ENCODE peak calls at places on chromosome 2, in five cellular contexts. One of them, this sample, is unnamed.

GRCh38 chr2:168354499-168354898 is 101.6 kb upstream of the CERS6 start:
- DNase-seq in fibroblast of lung: no peak
- DNase-seq in mammary epithelial cell: no peak
- DNase-seq in neural progenitor cell: no peak
- DNase-seq in DND-41: no peak
- DNase-seq in this sample: no peak

GRCh38 chr2:190344275-190344827 is 962 bp downstream of the INPP1 start:
- DNase-seq in fibroblast of lung: peak; percentile 23
- DNase-seq in mammary epithelial cell: peak; percentile 60
- DNase-seq in neural progenitor cell: no peak
- DNase-seq in DND-41: no peak
- DNase-seq in this sample: no peak

GRCh38 chr2:53210538-53210937 is 557.1 kb upstream of the CHAC2 start:
- DNase-seq in fibroblast of lung: no peak
- DNase-seq in mammary epithelial cell: no peak
- DNase-seq in neural progenitor cell: peak; percentile 44
- DNase-seq in DND-41: no peak
- DNase-seq in this sample: no peak

GRCh38 chr2:8572712-8573233 is 109.1 kb upstream of the ID2 start:
- DNase-seq in fibroblast of lung: no peak
- DNase-seq in mammary epithelial cell: no peak
- DNase-seq in neural progenitor cell: no peak
- DNase-seq in DND-41: peak; percentile 89
- DNase-seq in this sample: no peak

GRCh38 chr2:96233880-96234316 is 25.3 kb upstream of the STARD7 start:
- DNase-seq in fibroblast of lung: no peak
- DNase-seq in mammary epithelial cell: no peak
- DNase-seq in neural progenitor cell: no peak
- DNase-seq in DND-41: no peak
- DNase-seq in this sample: no peak

GRCh38 chr2:113157108-113157896 is 16.5 kb upstream of the PSD4 start:
- DNase-seq in fibroblast of lung: peak; percentile 45
- DNase-seq in mammary epithelial cell: peak; percentile 55
- DNase-seq in neural progenitor cell: peak; percentile 76
- DNase-seq in DND-41: peak; percentile 67
- DNase-seq in this sample: no peak

GRCh38 chr2:88959480-88960204 is 268.2 kb downstream of the RPIA start:
- DNase-seq in fibroblast of lung: peak; percentile 1
- DNase-seq in mammary epithelial cell: peak; percentile 41
- DNase-seq in neural progenitor cell: no peak
- DNase-seq in DND-41: no peak
- DNase-seq in this sample: no peak

GRCh38 chr2:101337877-101338276 is 29.4 kb upstream of the RNF149 start:
- DNase-seq in fibroblast of lung: peak; percentile 56
- DNase-seq in mammary epithelial cell: no peak
- DNase-seq in neural progenitor cell: no peak
- DNase-seq in DND-41: no peak
- DNase-seq in this sample: no peak

GRCh38 chr2:232839680-232840079 is 30.4 kb upstream of the SNORC start:
- DNase-seq in fibroblast of lung: no peak
- DNase-seq in mammary epithelial cell: no peak
- DNase-seq in neural progenitor cell: no peak
- DNase-seq in DND-41: no peak
- DNase-seq in this sample: no peak

GRCh38 chr2:132384491-132385186 is 32.0 kb upstream of the GPR39 start:
- DNase-seq in fibroblast of lung: peak; percentile 40
- DNase-seq in mammary epithelial cell: no peak
- DNase-seq in neural progenitor cell: no peak
- DNase-seq in DND-41: no peak
- DNase-seq in this sample: no peak

GRCh38 chr2:27989149-27989548 is 98.6 kb downstream of the BABAM2 start:
- DNase-seq in fibroblast of lung: peak; percentile 65
- DNase-seq in mammary epithelial cell: peak; percentile 97
- DNase-seq in neural progenitor cell: no peak
- DNase-seq in DND-41: no peak
- DNase-seq in this sample: peak; percentile 86

GRCh38 chr2:56288863-56289580 is 105.2 kb downstream of the CCDC85A start:
- DNase-seq in fibroblast of lung: peak; percentile 7
- DNase-seq in mammary epithelial cell: no peak
- DNase-seq in neural progenitor cell: no peak
- DNase-seq in DND-41: no peak
- DNase-seq in this sample: no peak

GRCh38 chr2:2827691-2828315 is 496.7 kb upstream of the MYT1L start:
- DNase-seq in fibroblast of lung: no peak
- DNase-seq in mammary epithelial cell: no peak
- DNase-seq in neural progenitor cell: no peak
- DNase-seq in DND-41: no peak
- DNase-seq in this sample: no peak

GRCh38 chr2:198788676-198789075 is 669.1 kb downstream of the SATB2 start:
- DNase-seq in fibroblast of lung: no peak
- DNase-seq in mammary epithelial cell: no peak
- DNase-seq in neural progenitor cell: no peak
- DNase-seq in DND-41: no peak
- DNase-seq in this sample: no peak

GRCh38 chr2:235944591-235944990 is 223.6 kb downstream of the GBX2 start:
- DNase-seq in fibroblast of lung: no peak
- DNase-seq in mammary epithelial cell: no peak
- DNase-seq in neural progenitor cell: no peak
- DNase-seq in DND-41: no peak
- DNase-seq in this sample: no peak

GRCh38 chr2:186201371-186201770 is 284.7 kb upstream of the ZC3H15 start:
- DNase-seq in fibroblast of lung: peak; percentile 8
- DNase-seq in mammary epithelial cell: no peak
- DNase-seq in neural progenitor cell: peak; percentile 15
- DNase-seq in DND-41: no peak
- DNase-seq in this sample: no peak

GRCh38 chr2:117987121-117987520 is 26.7 kb downstream of the CCDC93 start:
- DNase-seq in fibroblast of lung: no peak
- DNase-seq in mammary epithelial cell: no peak
- DNase-seq in neural progenitor cell: no peak
- DNase-seq in DND-41: no peak
- DNase-seq in this sample: no peak

GRCh38 chr2:169131587-169132512 is 62.5 kb downstream of the DHRS9 start:
- DNase-seq in fibroblast of lung: peak; percentile 40
- DNase-seq in mammary epithelial cell: peak; percentile 80
- DNase-seq in neural progenitor cell: peak; percentile 12
- DNase-seq in DND-41: no peak
- DNase-seq in this sample: peak; percentile 70

GRCh38 chr2:214808481-214808931 is 977 bp downstream of the BARD1 start:
- DNase-seq in fibroblast of lung: no peak
- DNase-seq in mammary epithelial cell: peak; percentile 8
- DNase-seq in neural progenitor cell: no peak
- DNase-seq in DND-41: no peak
- DNase-seq in this sample: no peak

GRCh38 chr2:110837421-110838409 is 105.3 kb downstream of the ACOXL start:
- DNase-seq in fibroblast of lung: no peak
- DNase-seq in mammary epithelial cell: no peak
- DNase-seq in neural progenitor cell: peak; percentile 91
- DNase-seq in DND-41: no peak
- DNase-seq in this sample: no peak

GRCh38 chr2:152716805-152717241 is 438 bp downstream of the PRPF40A start:
- DNase-seq in fibroblast of lung: peak; percentile 33
- DNase-seq in mammary epithelial cell: no peak
- DNase-seq in neural progenitor cell: peak; percentile 72
- DNase-seq in DND-41: no peak
- DNase-seq in this sample: no peak

GRCh38 chr2:177322801-177323261 is 58.3 kb upstream of the NFE2L2 start:
- DNase-seq in fibroblast of lung: no peak
- DNase-seq in mammary epithelial cell: peak; percentile 89
- DNase-seq in neural progenitor cell: no peak
- DNase-seq in DND-41: no peak
- DNase-seq in this sample: peak; percentile 86

GRCh38 chr2:205511666-205512065 is 170.6 kb upstream of the NRP2 start:
- DNase-seq in fibroblast of lung: peak; percentile 22
- DNase-seq in mammary epithelial cell: no peak
- DNase-seq in neural progenitor cell: no peak
- DNase-seq in DND-41: no peak
- DNase-seq in this sample: no peak

GRCh38 chr2:172986040-172986439 is 89.6 kb upstream of the MAP3K20 start:
- DNase-seq in fibroblast of lung: peak; percentile 15
- DNase-seq in mammary epithelial cell: peak; percentile 65
- DNase-seq in neural progenitor cell: no peak
- DNase-seq in DND-41: no peak
- DNase-seq in this sample: no peak

GRCh38 chr2:78817430-78817829 is 208.1 kb upstream of the REG3G start:
- DNase-seq in fibroblast of lung: no peak
- DNase-seq in mammary epithelial cell: no peak
- DNase-seq in neural progenitor cell: no peak
- DNase-seq in DND-41: no peak
- DNase-seq in this sample: no peak

GRCh38 chr2:200471324-200471848 is 38.5 kb downstream of the KCTD18 start:
- DNase-seq in fibroblast of lung: no peak
- DNase-seq in mammary epithelial cell: peak; percentile 11
- DNase-seq in neural progenitor cell: peak; percentile 76
- DNase-seq in DND-41: no peak
- DNase-seq in this sample: no peak

GRCh38 chr2:127128508-127128907 is 21.6 kb upstream of the BIN1 start:
- DNase-seq in fibroblast of lung: no peak
- DNase-seq in mammary epithelial cell: peak; percentile 55
- DNase-seq in neural progenitor cell: peak; percentile 91
- DNase-seq in DND-41: no peak
- DNase-seq in this sample: no peak

GRCh38 chr2:177998006-177998405 is 74.6 kb downstream of the PDE11A start:
- DNase-seq in fibroblast of lung: peak; percentile 96
- DNase-seq in mammary epithelial cell: peak; percentile 54
- DNase-seq in neural progenitor cell: no peak
- DNase-seq in DND-41: no peak
- DNase-seq in this sample: no peak

DNA sequence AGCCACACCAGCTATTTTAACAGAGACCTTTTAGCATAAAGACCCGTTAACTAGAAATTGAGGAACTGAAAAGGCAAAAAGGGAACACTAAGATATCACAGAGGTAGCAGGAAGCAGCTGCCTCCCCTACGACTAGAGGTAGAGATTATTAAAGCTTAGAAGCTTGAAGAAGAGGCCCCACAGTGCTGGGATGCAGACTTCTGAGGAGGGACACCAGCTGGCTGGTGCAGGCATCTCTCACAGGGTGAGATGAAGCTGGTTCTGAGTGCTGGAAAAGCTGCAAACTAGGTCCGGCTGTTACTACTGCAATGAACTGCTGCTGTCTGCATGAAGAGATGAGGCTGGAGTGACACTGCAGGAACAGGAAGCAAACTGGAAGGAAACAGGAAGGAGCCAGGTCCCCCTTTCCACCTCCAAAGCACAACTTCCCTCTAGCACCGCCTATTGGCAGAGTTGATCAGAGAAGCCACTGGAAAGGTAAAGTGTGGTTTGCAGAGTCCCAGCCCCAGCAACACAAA is 61.2 kb upstream of the MRPS9 start:
- DNase-seq in fibroblast of lung: no peak
- DNase-seq in mammary epithelial cell: no peak
- DNase-seq in neural progenitor cell: no peak
- DNase-seq in DND-41: peak; percentile 57
- DNase-seq in this sample: no peak
- H3K9ac ChIP-seq in fibroblast of lung: no peak overlapping the region
- H3K9ac ChIP-seq in mammary epithelial cell: no peak overlapping the region
- H3K9ac ChIP-seq in neural progenitor cell: no peak overlapping the region
- H3K9ac ChIP-seq in DND-41: no peak overlapping the region
- H3K9ac ChIP-seq in this sample: no peak overlapping the region

GRCh38 chr2:219522111-219523030 is 8.1 kb downstream of the ASIC4 start:
- DNase-seq in fibroblast of lung: peak; percentile 87
- DNase-seq in mammary epithelial cell: peak; percentile 32
- DNase-seq in neural progenitor cell: peak; percentile 83
- DNase-seq in DND-41: no peak
- DNase-seq in this sample: no peak
- TF ChIP-seq EZH2 in fibroblast of lung: peak; percentile 38
- TF ChIP-seq EZH2 in mammary epithelial cell: no peak
- TF ChIP-seq EZH2 in neural progenitor cell: no peak
- TF ChIP-seq EZH2 in DND-41: no peak
- TF ChIP-seq EZH2 in this sample: no peak

GRCh38 chr2:12694990-12695774 is 21.6 kb upstream of the TRIB2 start:
- DNase-seq in fibroblast of lung: no peak
- DNase-seq in mammary epithelial cell: peak; percentile 44
- DNase-seq in neural progenitor cell: no peak
- DNase-seq in DND-41: no peak
- DNase-seq in this sample: no peak
- H3K9me3 ChIP-seq in fibroblast of lung: no peaks in the 10 kb centered on the region
- H3K9me3 ChIP-seq in mammary epithelial cell: peaks cover 4% of the 10 kb centered on the region
- H3K9me3 ChIP-seq in neural progenitor cell: peaks cover 14% of the 10 kb centered on the region
- H3K9me3 ChIP-seq in DND-41: peaks cover 13% of the 10 kb centered on the region
- H3K9me3 ChIP-seq in this sample: peaks cover 2% of the 10 kb centered on the region

GRCh38 chr2:45170976-45171514 is 161.8 kb upstream of the SIX2 start:
- DNase-seq in fibroblast of lung: no peak
- DNase-seq in mammary epithelial cell: no peak
- DNase-seq in neural progenitor cell: no peak
- DNase-seq in DND-41: no peak
- DNase-seq in this sample: no peak

GRCh38 chr2:45167885-45168284 is 158.6 kb upstream of the SIX2 start:
- DNase-seq in fibroblast of lung: no peak
- DNase-seq in mammary epithelial cell: no peak
- DNase-seq in neural progenitor cell: peak; percentile 30
- DNase-seq in DND-41: no peak
- DNase-seq in this sample: no peak

GRCh38 chr2:45170191-45170975 is 161.1 kb upstream of the SIX2 start:
- DNase-seq in fibroblast of lung: no peak
- DNase-seq in mammary epithelial cell: no peak
- DNase-seq in neural progenitor cell: peak; percentile 84
- DNase-seq in DND-41: no peak
- DNase-seq in this sample: no peak

GRCh38 chr2:45168731-45169338 is 159.6 kb upstream of the SIX2 start:
- DNase-seq in fibroblast of lung: no peak
- DNase-seq in mammary epithelial cell: no peak
- DNase-seq in neural progenitor cell: peak; percentile 71
- DNase-seq in DND-41: peak; percentile 64
- DNase-seq in this sample: no peak

GRCh38 chr2:45169339-45170190 is 160.3 kb upstream of the SIX2 start:
- DNase-seq in fibroblast of lung: no peak
- DNase-seq in mammary epithelial cell: no peak
- DNase-seq in neural progenitor cell: peak; percentile 68
- DNase-seq in DND-41: peak; percentile 24
- DNase-seq in this sample: no peak
- H3K9ac ChIP-seq in fibroblast of lung: no peak overlapping the region
- H3K9ac ChIP-seq in mammary epithelial cell: no peak overlapping the region
- H3K9ac ChIP-seq in neural progenitor cell: no peak overlapping the region
- H3K9ac ChIP-seq in DND-41: peak overlapping the region; percentile 58
- H3K9ac ChIP-seq in this sample: peak overlapping the region; percentile 4

GRCh38 chr2:219001100-219001576 is 7.9 kb upstream of the CRYBA2 start:
- DNase-seq in fibroblast of lung: no peak
- DNase-seq in mammary epithelial cell: no peak
- DNase-seq in neural progenitor cell: no peak
- DNase-seq in DND-41: no peak
- DNase-seq in this sample: no peak
- TF ChIP-seq EZH2 in fibroblast of lung: peak; percentile 91
- TF ChIP-seq EZH2 in mammary epithelial cell: no peak
- TF ChIP-seq EZH2 in neural progenitor cell: peak; percentile 84
- TF ChIP-seq EZH2 in DND-41: no peak
- TF ChIP-seq EZH2 in this sample: no peak

GRCh38 chr2:107556038-107556627 is 270.6 kb upstream of the RGPD4 start:
- DNase-seq in fibroblast of lung: no peak
- DNase-seq in mammary epithelial cell: no peak
- DNase-seq in neural progenitor cell: no peak
- DNase-seq in DND-41: no peak
- DNase-seq in this sample: no peak
- H3K9me3 ChIP-seq in fibroblast of lung: no peaks in the 10 kb centered on the region
- H3K9me3 ChIP-seq in mammary epithelial cell: peaks cover 10% of the 10 kb centered on the region
- H3K9me3 ChIP-seq in neural progenitor cell: peaks cover 6% of the 10 kb centered on the region
- H3K9me3 ChIP-seq in DND-41: peaks cover 12% of the 10 kb centered on the region
- H3K9me3 ChIP-seq in this sample: no peaks in the 10 kb centered on the region

This sample was measured in keratinocyte.